ENCODE peak calls at places on chromosomes 16 and 17, in four cellular contexts. C, Q, E and K are unnamed samples. For H3K4me1, the result is how much of the 10 kb centered on the place peaks cover.

GRCh38 chr17:14201595-14201994 is 35.1 kb downstream of the CDRT15 start:
- DNase-seq in E (no peak), C (no peak), Q (no peak), K (no peak)

GRCh38 chr17:30819941-30820705 is 4.4 kb downstream of the CRLF3 start:
- DNase-seq in C (no peak), E (no peak), Q (no peak), K (no peak)

GRCh38 chr17:54807331-54807730 is 93.3 kb upstream of the TOM1L1 start:
- DNase-seq in C (no peak), Q (no peak), E (no peak), K (no peak)

GRCh38 chr16:81900456-81900855 is 110.8 kb downstream of the SDR42E1 start:
- DNase-seq in Q (no peak), E (no peak), C (no peak), K (no peak)

GRCh38 chr16:69323428-69323827 is 7.0 kb downstream of the PDF start:
- DNase-seq in Q (no peak), C (no peak), E (no peak), K (no peak)

GRCh38 chr17:4725646-4726300 is 5.5 kb upstream of the MED11 start:
- DNase-seq in C (no peak), Q (no peak), E (no peak), K (no peak)

GRCh38 chr17:80891096-80892018 is 100.3 kb upstream of the CHMP6 start:
- DNase-seq in Q (no peak), C (no peak), E (peak), K (peak)

GRCh38 chr17:58268774-58269556 is 11.8 kb downstream of the MPO start:
- DNase-seq in Q (no peak), E (no peak), C (peak), K (no peak)

GRCh38 chr17:50210249-50211225 is 9.1 kb upstream of the COL1A1 start:
- DNase-seq in E (peak), Q (peak), C (peak), K (peak)

GRCh38 chr16:23081675-23082119 is 67.6 kb downstream of the USP31 start:
- DNase-seq in E (no peak), C (no peak), Q (no peak), K (peak)

GRCh38 chr17:35801583-35802224 is 6.3 kb upstream of the MMP28 start:
- DNase-seq in C (no peak), Q (no peak), E (peak), K (no peak)

GRCh38 chr17:54426287-54426886 is 474.3 kb upstream of the TOM1L1 start:
- DNase-seq in E (no peak), C (no peak), Q (peak), K (peak)

GRCh38 chr17:8702996-8703395 is 41.6 kb downstream of the CCDC42 start:
- DNase-seq in C (no peak), Q (no peak), E (no peak), K (no peak)

GRCh38 chr16:54327609-54328008 is 41.0 kb upstream of the IRX3 start:
- DNase-seq in C (no peak), E (no peak), Q (no peak), K (no peak)

GRCh38 chr17:76262732-76263344 is 2.3 kb upstream of the UBALD2 start:
- DNase-seq in C (no peak), Q (no peak), E (no peak), K (no peak)

GRCh38 chr17:36525888-36526287 is 8.8 kb downstream of the MYO19 start:
- DNase-seq in E (no peak), C (no peak), Q (no peak), K (no peak)

GRCh38 chr17:33106525-33107162 is 115.0 kb downstream of the SPACA3 start:
- DNase-seq in Q (no peak), E (no peak), C (no peak), K (no peak)

GRCh38 chr16:735982-736453 is 4.8 kb downstream of the CIAO3 start:
- DNase-seq in E (no peak), C (no peak), Q (no peak), K (no peak)

GRCh38 chr17:70905796-70906195 is 736.5 kb downstream of the KCNJ2 start:
- DNase-seq in Q (no peak), E (no peak), C (no peak), K (no peak)

GRCh38 chr16:16067127-16067526 is 117.7 kb downstream of the ABCC1 start:
- DNase-seq in C (no peak), E (no peak), Q (no peak), K (no peak)

GRCh38 chr16:55832788-55833583 is at the start of gene CES1:
- DNase-seq in Q (peak), C (no peak), E (no peak), K (peak)

GRCh38 chr17:67435122-67435521 is 58.0 kb downstream of the PITPNC1 start:
- DNase-seq in Q (peak), E (no peak), C (no peak), K (no peak)

GRCh38 chr16:75203106-75203505 is 3.9 kb downstream of the CTRB2 start:
- DNase-seq in E (no peak), C (no peak), Q (no peak), K (no peak)

GRCh38 chr17:36500745-36501225 is 14.3 kb downstream of the ZNHIT3 start:
- DNase-seq in Q (no peak), C (no peak), E (no peak), K (no peak)

GRCh38 chr17:66900126-66901010 is 64.1 kb upstream of the CACNG4 start:
- DNase-seq in C (no peak), E (peak), Q (peak), K (peak)

GRCh38 chr17:18368948-18369347 is 5.6 kb upstream of the SHMT1 start:
- DNase-seq in C (no peak), E (no peak), Q (no peak), K (no peak)

GRCh38 chr17:74598346-74599022 is 6.4 kb upstream of the CD300LD start:
- DNase-seq in C (no peak), E (no peak), Q (no peak), K (no peak)

GRCh38 chr17:61410555-61411089 is 11.0 kb downstream of the TBX2 start:
- DNase-seq in E (no peak), Q (no peak), C (peak), K (peak)

GRCh38 chr17:64688481-64688880 is 26.4 kb upstream of the SMURF2 start:
- DNase-seq in E (no peak), Q (no peak), C (no peak), K (no peak)

GRCh38 chr17:32551186-32551955 is 64.6 kb downstream of the CDK5R1 start:
- DNase-seq in Q (no peak), E (no peak), C (no peak), K (no peak)

GRCh38 chr17:39926588-39927100 is 757 bp downstream of the ORMDL3 start:
- DNase-seq in C (no peak), E (peak), Q (peak), K (peak)

GRCh38 chr17:78414178-78415162 is 36.0 kb downstream of the PGS1 start:
- DNase-seq in C (no peak), Q (no peak), E (no peak), K (no peak)

GRCh38 chr17:60947100-60947499 is 269.4 kb downstream of the BCAS3 start:
- DNase-seq in C (no peak), Q (no peak), E (no peak), K (no peak)

GRCh38 chr17:73189417-73190099 is 3.3 kb upstream of the COG1 start:
- DNase-seq in C (no peak), Q (peak), E (no peak), K (peak)

GRCh38 chr16:87881327-87882200 is 12.3 kb upstream of the SLC7A5 start:
- DNase-seq in Q (no peak), C (no peak), E (no peak), K (no peak)

GRCh38 chr16:85303354-85303883 is 191.1 kb upstream of the CIBAR2 start:
- DNase-seq in Q (peak), E (peak), C (peak), K (peak)

GRCh38 chr17:14580494-14580893 is 279.6 kb downstream of the HS3ST3B1 start:
- DNase-seq in C (no peak), E (no peak), Q (no peak), K (no peak)

GRCh38 chr16:46753015-46753414 is 4.9 kb upstream of the MYLK3 start:
- DNase-seq in Q (no peak), C (no peak), E (no peak), K (no peak)

GRCh38 chr16:89700649-89701424 is 668 bp downstream of the SPATA2L start:
- DNase-seq in Q (peak), E (peak), C (peak), K (peak)

DNA sequence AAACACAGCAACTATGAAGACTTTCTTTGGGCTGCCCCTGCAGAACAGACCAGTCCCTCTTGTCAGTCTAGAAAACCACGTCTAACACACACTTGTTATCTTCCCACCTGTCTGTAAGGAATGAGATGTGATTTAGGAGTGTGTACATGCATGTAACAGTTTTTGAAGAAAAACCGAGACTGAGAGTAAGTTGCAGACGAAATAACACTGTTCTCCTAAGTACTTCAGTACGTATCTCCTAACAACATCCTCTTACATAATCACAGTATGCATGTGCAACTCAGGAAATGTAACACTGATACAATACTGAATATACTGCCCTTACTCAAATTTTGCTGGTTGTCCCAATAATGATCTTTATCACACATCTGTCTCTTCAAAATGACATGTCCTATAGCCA is 25.8 kb downstream of the CREBBP start:
- DNase-seq in E (no peak), C (no peak), Q (no peak), K (no peak)
- H3K4me1 ChIP-seq in E (under half), C (under half), Q (under half), K (under half)

GRCh38 chr16:11473728-11474127 is 113.0 kb downstream of the LITAF start:
- DNase-seq in C (no peak), Q (no peak), E (no peak), K (no peak)

GRCh38 chr16:11471548-11471947 is 115.2 kb downstream of the LITAF start:
- DNase-seq in C (no peak), Q (no peak), E (no peak), K (no peak)

GRCh38 chr16:11472410-11472809 is 114.3 kb downstream of the LITAF start:
- DNase-seq in E (no peak), Q (no peak), C (no peak), K (no peak)

GRCh38 chr16:11472851-11473250 is 113.9 kb downstream of the LITAF start:
- DNase-seq in E (no peak), Q (no peak), C (no peak), K (no peak)

GRCh38 chr16:11470676-11471415 is 115.9 kb downstream of the LITAF start:
- DNase-seq in E (no peak), Q (no peak), C (no peak), K (no peak)
- TF ChIP-seq PHF8 in E (no peak), Q (no peak), C (no peak), K (no peak)

DNA sequence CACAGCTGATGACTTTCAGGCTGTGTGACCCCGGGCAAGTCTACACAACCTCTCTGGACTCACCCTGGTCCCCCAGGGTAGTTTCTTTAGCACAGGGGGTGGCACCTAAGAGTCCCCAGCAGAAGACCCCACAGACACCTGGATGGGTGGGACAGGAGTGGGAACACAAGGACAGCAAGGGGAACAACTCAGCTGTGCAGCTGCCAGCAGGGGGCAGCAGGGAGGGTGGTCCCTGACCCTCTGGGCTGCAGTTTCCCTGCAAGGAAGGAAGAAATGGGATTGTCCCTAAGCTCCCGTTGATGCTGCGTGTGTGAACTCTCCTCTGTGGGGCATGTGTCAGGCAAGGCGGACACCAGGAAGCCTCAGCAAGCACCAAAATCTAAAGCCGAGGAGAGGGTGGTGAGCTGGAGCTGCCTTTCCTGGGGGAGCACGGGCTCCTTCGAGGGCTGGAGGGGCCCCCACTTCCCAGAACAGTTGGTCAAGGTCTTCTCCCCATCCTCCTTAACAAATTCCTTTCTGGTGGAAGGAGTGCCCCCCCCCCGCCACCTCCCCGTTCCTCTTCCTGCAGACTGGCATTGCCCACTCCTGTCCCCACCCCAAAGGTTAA is 24.1 kb upstream of the CDH5 start:
- DNase-seq in Q (peak), E (peak), C (peak), K (peak)
- TF ChIP-seq KDM1A in Q (no peak), E (no peak), C (no peak), K (no peak)

DNA sequence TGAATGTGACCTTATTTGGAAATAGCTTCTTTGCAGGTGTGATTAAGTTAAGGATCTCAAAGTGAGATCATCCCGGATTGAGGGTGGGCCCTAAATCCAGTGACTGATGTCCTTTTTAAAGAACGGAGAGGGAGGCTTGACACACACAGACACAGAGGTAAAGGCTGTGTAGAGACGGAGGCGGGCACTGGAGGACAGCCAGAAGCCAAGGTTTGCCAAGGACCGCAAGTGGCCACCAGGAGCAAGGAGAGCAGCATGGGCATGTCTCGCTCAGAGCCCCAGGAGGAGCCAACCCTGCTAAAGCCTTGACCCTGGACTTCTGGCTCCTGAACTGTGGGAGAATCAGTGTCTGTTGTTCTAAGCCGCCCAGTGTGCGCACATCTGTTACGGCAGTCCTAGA is 15.4 kb downstream of the CNGB1 start:
- DNase-seq in E (no peak), C (no peak), Q (no peak), K (peak)
- H3K4me1 ChIP-seq in E (under half), C (under half), Q (under half), K (under half)

GRCh38 chr16:27234171-27234570 is 30.8 kb downstream of the KDM8 start:
- DNase-seq in Q (no peak), E (no peak), C (no peak), K (no peak)
- TF ChIP-seq PHF8 in Q (no peak), E (no peak), C (no peak), K (no peak)

DNA sequence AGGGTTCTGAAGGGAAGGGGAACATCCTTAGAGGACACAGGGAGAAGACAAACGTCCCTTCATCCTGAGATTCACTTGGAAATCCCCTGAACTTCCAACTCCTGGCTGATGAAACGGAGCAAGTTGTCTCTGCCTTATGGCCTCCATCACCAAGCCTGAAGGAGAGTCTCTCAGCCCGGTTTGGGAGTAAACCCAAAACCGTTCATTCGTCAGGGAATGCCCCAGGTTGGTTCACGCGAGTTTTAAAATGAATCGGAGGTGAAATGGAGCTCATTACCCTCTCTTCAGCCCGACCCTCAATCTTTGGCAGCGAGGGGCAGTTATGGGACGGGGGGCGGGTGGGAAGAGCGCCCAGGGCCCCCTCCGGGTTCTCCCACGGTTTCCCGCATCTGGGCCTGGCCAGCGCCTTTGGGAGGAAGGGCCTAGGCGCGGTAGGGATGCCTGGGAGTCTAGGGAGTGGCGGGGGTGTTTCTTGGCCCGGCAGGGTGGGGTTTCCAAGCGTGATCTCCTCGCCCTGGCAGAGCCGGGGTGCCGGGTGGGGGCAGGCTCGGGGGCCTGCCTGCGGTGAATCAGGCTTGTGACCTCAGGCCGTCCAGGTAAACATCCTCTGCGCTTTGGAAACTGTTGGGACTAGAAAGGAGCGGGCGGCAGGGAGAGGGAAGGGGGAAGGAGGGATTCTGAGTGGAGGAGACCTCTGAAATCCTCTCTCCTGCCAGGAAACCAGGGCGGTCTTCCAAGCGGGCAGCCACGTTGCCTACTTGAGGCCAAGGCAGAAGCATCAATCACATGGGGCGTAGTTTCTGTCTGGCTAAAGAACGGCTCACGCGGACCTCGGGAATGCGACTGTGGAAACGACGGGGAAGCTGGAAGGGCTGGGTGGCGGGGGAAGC is 24.1 kb upstream of the HOXB13 start:
- DNase-seq in Q (no peak), E (no peak), C (no peak), K (no peak)
- TF ChIP-seq KDM1A in Q (no peak), E (no peak), C (no peak), K (no peak)

GRCh38 chr17:79842136-79842655 is 3.0 kb upstream of the CBX4 start:
- DNase-seq in Q (no peak), E (no peak), C (peak), K (no peak)
- H3K4me1 ChIP-seq in Q (half or more), E (under half), C (under half), K (under half)

GRCh38 chr16:65066646-65067045 is 55.2 kb downstream of the CDH11 start:
- DNase-seq in E (no peak), Q (no peak), C (no peak), K (no peak)

GRCh38 chr16:65068151-65068740 is 53.6 kb downstream of the CDH11 start:
- DNase-seq in E (no peak), Q (no peak), C (no peak), K (no peak)

GRCh38 chr16:65069766-65070165 is 52.1 kb downstream of the CDH11 start:
- DNase-seq in E (no peak), Q (no peak), C (no peak), K (no peak)

GRCh38 chr16:65070831-65071230 is 51.0 kb downstream of the CDH11 start:
- DNase-seq in Q (peak), C (no peak), E (no peak), K (peak)

GRCh38 chr16:65069090-65069489 is 52.8 kb downstream of the CDH11 start:
- DNase-seq in Q (no peak), E (no peak), C (no peak), K (no peak)
- TF ChIP-seq PHF8 in Q (no peak), E (no peak), C (no peak), K (no peak)